ENCODE peak calls at places on chromosomes 13 and 19, in five cellular contexts. One of them, this sample, is unnamed.

GRCh38 chr13:77001540-77001939 is 9.7 kb downstream of the CLN5 start:
- DNase-seq in sigmoid colon: no peak
- DNase-seq in body of pancreas: no peak
- DNase-seq in IMR-90: no peak
- DNase-seq in Peyer's patch: no peak
- DNase-seq in this sample: no peak

GRCh38 chr13:96792188-96792587 is 202.1 kb downstream of the OXGR1 start:
- DNase-seq in sigmoid colon: no peak
- DNase-seq in body of pancreas: no peak
- DNase-seq in IMR-90: no peak
- DNase-seq in Peyer's patch: no peak
- DNase-seq in this sample: no peak

GRCh38 chr19:16372065-16372915 is 47.7 kb downstream of the KLF2 start:
- DNase-seq in sigmoid colon: peak
- DNase-seq in body of pancreas: no peak
- DNase-seq in IMR-90: no peak
- DNase-seq in Peyer's patch: no peak
- DNase-seq in this sample: no peak

GRCh38 chr13:98773921-98774320 is 21.4 kb upstream of the SLC15A1 start:
- DNase-seq in sigmoid colon: no peak
- DNase-seq in body of pancreas: no peak
- DNase-seq in IMR-90: no peak
- DNase-seq in Peyer's patch: no peak
- DNase-seq in this sample: peak

GRCh38 chr19:709196-709964 is 645 bp downstream of the PALM start:
- DNase-seq in sigmoid colon: no peak
- DNase-seq in body of pancreas: no peak
- DNase-seq in IMR-90: no peak
- DNase-seq in Peyer's patch: no peak
- DNase-seq in this sample: no peak

GRCh38 chr13:32748305-32748704 is 162.1 kb downstream of the PDS5B start:
- DNase-seq in sigmoid colon: no peak
- DNase-seq in body of pancreas: no peak
- DNase-seq in IMR-90: no peak
- DNase-seq in Peyer's patch: no peak
- DNase-seq in this sample: no peak

GRCh38 chr19:41480336-41480735 is 37.4 kb downstream of the ERICH4 start:
- DNase-seq in sigmoid colon: no peak
- DNase-seq in body of pancreas: no peak
- DNase-seq in IMR-90: no peak
- DNase-seq in Peyer's patch: no peak
- DNase-seq in this sample: no peak

GRCh38 chr13:24911135-24911524 is 147.2 kb downstream of the RNF17 start:
- DNase-seq in sigmoid colon: no peak
- DNase-seq in body of pancreas: no peak
- DNase-seq in IMR-90: peak
- DNase-seq in Peyer's patch: no peak
- DNase-seq in this sample: no peak

GRCh38 chr19:8017808-8018207 is 12.4 kb upstream of the ELAVL1 start:
- DNase-seq in sigmoid colon: no peak
- DNase-seq in body of pancreas: no peak
- DNase-seq in IMR-90: no peak
- DNase-seq in Peyer's patch: peak
- DNase-seq in this sample: no peak

GRCh38 chr13:52004508-52005183 is 6.6 kb downstream of the ATP7B start:
- DNase-seq in sigmoid colon: no peak
- DNase-seq in body of pancreas: no peak
- DNase-seq in IMR-90: no peak
- DNase-seq in Peyer's patch: peak
- DNase-seq in this sample: no peak

GRCh38 chr13:48976677-48977625 is 1.2 kb downstream of the FNDC3A start:
- DNase-seq in sigmoid colon: no peak
- DNase-seq in body of pancreas: no peak
- DNase-seq in IMR-90: no peak
- DNase-seq in Peyer's patch: no peak
- DNase-seq in this sample: no peak

GRCh38 chr13:23432589-23432988 is 913 bp downstream of the SACS start:
- DNase-seq in sigmoid colon: no peak
- DNase-seq in body of pancreas: no peak
- DNase-seq in IMR-90: peak
- DNase-seq in Peyer's patch: no peak
- DNase-seq in this sample: no peak

GRCh38 chr13:23434431-23434830 is 929 bp upstream of the SACS start:
- DNase-seq in sigmoid colon: no peak
- DNase-seq in body of pancreas: no peak
- DNase-seq in IMR-90: no peak
- DNase-seq in Peyer's patch: no peak
- DNase-seq in this sample: no peak

GRCh38 chr13:23430664-23431063 is 2.8 kb downstream of the SACS start:
- DNase-seq in sigmoid colon: no peak
- DNase-seq in body of pancreas: no peak
- DNase-seq in IMR-90: no peak
- DNase-seq in Peyer's patch: no peak
- DNase-seq in this sample: no peak

GRCh38 chr13:23436680-23437079 is 3.2 kb upstream of the SACS start:
- DNase-seq in sigmoid colon: no peak
- DNase-seq in body of pancreas: no peak
- DNase-seq in IMR-90: no peak
- DNase-seq in Peyer's patch: no peak
- DNase-seq in this sample: no peak

GRCh38 chr13:23433171-23434153 is at the start of gene SACS:
- DNase-seq in sigmoid colon: peak
- DNase-seq in body of pancreas: peak
- DNase-seq in IMR-90: peak
- DNase-seq in Peyer's patch: no peak
- DNase-seq in this sample: no peak
- H3K4me3 ChIP-seq in sigmoid colon: peak
- H3K4me3 ChIP-seq in body of pancreas: peak
- H3K4me3 ChIP-seq in IMR-90: peak
- H3K4me3 ChIP-seq in Peyer's patch: peak
- H3K4me3 ChIP-seq in this sample: no peak

DNA sequence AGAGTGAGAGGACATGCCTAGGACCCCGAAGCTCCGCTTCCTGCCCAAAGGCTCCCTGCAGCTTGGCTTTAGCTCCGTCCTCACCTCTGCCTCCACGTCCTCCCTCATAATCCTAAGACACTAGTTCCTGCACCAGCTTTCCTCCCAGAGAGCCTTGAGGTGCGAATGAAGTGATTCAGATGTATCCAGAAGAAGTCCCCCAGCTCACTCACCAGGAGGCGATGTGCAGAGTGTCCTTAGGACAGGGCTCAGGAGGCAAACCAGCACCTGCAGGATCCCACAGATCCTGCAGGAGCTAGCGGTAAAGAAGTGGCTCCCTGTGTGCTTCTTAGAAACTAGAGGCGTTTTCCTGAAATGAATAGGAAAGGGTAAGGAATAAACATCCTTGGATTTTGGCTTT is 109.7 kb downstream of the HSPH1 start:
- DNase-seq in sigmoid colon: no peak
- DNase-seq in body of pancreas: no peak
- DNase-seq in IMR-90: peak
- DNase-seq in Peyer's patch: peak
- DNase-seq in this sample: peak
- TF ChIP-seq CTCF in sigmoid colon: no peak
- TF ChIP-seq CTCF in body of pancreas: no peak
- TF ChIP-seq CTCF in IMR-90: no peak
- TF ChIP-seq CTCF in Peyer's patch: no peak
- TF ChIP-seq CTCF in this sample: no peak

DNA sequence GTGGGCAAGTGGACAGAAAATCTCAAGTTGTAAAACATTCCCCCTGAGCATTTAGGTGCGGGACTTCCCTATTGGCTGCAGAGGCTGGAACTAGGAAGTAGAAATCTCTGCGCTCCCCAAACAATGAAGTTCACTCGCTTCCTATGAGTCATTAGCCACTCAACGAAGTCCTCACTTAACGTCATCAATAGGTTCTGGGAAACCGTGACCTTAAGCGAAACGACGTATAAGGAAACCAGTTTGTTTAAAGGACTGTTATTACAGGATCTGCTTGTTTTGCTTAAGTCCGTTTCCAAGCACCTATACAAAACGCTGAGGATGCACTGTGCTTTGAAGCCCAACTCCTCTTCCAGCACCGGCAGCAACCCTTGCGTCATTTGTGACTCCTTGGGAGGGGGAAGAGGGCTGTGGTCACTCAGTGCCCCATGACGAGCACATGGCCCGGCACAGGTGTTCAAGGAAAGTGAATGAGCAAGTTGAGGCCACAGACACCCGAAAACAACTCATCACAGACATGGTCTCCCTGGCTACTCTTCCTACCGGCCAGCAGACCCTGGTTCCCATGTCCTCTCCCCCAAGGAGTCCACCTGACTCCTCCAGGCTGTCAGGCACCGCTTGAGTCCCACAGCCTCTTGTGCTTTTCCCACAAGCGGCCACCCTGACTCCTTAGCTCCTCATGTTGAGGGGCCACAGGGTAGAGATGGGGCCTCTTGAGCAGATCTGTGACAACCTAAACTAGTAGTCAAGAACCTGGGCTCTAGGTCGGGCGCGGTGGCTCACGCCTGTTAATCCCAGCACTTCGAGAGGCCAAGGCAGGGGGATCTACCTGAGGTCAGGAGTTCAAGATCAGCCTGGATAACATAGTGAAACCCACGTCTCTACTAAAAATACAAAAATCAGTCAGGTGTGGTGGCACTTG is 4.8 kb downstream of the RPS16 start:
- DNase-seq in sigmoid colon: no peak
- DNase-seq in body of pancreas: no peak
- DNase-seq in IMR-90: peak
- DNase-seq in Peyer's patch: peak
- DNase-seq in this sample: no peak
- TF ChIP-seq POLR2A in sigmoid colon: no peak
- TF ChIP-seq POLR2A in body of pancreas: peak
- TF ChIP-seq POLR2A in IMR-90: peak
- TF ChIP-seq POLR2A in Peyer's patch: no peak
- TF ChIP-seq POLR2A in this sample: no peak

DNA sequence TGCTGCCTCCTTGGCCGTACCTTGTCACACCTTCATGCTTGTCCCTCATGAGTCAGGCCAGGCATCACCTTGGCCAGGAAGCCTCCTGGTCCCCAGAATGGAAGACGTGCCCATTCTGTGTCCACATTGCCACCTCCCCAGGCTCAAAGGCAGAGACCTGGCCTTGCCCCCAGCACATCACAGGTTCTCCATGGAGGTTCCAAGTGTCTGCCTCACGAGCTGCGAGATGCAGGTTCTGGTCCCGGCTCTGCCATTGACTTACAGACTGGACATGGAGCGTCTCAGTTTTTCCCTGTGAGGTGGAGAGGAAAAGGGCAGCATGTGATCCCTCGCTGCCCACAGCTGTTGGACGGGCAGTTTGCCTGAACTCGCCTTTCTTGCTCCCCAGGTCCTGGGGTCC is 9.1 kb upstream of the SLC7A10 start:
- DNase-seq in sigmoid colon: no peak
- DNase-seq in body of pancreas: no peak
- DNase-seq in IMR-90: no peak
- DNase-seq in Peyer's patch: no peak
- DNase-seq in this sample: no peak
- H3K4me3 ChIP-seq in sigmoid colon: no peak
- H3K4me3 ChIP-seq in body of pancreas: no peak
- H3K4me3 ChIP-seq in IMR-90: no peak
- H3K4me3 ChIP-seq in Peyer's patch: no peak
- H3K4me3 ChIP-seq in this sample: no peak

DNA sequence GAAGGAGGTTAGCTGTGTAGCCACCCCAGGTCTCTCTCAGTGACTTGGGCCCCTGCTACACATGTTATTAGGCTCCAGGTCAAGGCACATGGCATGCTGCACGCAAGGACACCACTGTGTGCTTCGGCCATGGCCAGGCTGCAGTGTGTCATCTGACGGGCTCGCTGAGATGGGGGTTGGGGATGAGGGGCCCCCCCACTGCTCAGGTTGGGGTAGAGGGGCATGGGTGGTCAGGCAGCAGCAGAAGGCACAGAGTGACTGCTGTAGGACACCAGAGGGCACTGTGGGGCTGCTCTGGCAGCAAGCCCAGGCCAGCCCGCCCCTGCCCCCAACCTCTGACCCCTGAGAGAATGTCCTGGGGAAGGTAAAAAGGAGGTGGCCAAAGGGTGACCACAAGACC is 32.2 kb upstream of the ISYNA1 start:
- DNase-seq in sigmoid colon: peak
- DNase-seq in body of pancreas: no peak
- DNase-seq in IMR-90: no peak
- DNase-seq in Peyer's patch: no peak
- DNase-seq in this sample: no peak
- TF ChIP-seq CTCF in sigmoid colon: no peak
- TF ChIP-seq CTCF in body of pancreas: peak
- TF ChIP-seq CTCF in IMR-90: peak
- TF ChIP-seq CTCF in Peyer's patch: peak
- TF ChIP-seq CTCF in this sample: no peak

DNA sequence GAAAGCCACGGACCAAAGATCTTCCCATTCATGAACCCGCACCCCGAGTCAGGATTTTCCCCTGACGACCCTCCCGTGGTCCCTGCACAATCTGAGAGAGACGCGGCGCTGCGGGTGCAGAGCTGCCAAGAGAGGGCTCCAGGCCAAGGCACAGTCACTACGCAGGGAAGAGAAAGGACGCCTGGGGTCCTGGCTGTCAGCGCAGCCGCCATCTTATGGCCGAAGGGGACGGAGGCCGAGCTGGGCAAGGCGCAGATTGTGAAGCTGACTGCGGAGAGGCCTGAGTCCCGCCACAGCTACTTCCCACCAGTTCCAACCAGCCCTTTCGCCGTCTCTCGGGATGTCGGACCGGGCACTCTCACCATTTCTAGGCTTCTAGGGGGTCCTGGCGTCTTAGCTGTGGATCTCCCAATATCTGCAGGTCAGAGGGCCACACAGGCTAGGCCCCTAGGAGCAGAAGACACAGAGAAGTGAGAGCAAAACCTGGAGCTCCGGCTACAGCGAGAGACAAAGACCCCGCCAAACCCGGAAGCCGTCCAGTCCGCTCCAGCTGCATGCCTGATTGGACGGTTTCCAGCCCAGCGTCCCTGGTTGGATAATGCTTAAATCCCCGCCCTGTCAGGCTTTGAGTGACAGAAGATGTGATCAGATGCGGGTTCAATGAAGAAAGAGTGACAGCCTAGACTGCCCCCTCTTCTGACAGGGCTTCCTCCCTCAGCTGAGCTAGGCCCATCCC is at the start of gene ZNF100:
- DNase-seq in sigmoid colon: peak
- DNase-seq in body of pancreas: peak
- DNase-seq in IMR-90: peak
- DNase-seq in Peyer's patch: peak
- DNase-seq in this sample: peak
- TF ChIP-seq POLR2A in sigmoid colon: peak
- TF ChIP-seq POLR2A in body of pancreas: peak
- TF ChIP-seq POLR2A in IMR-90: peak
- TF ChIP-seq POLR2A in Peyer's patch: peak
- TF ChIP-seq POLR2A in this sample: no peak